ENCODE peak calls at places on chromosomes 4 and X, in seven cellular contexts. One of them, this sample, is unnamed.

GRCh38 chr4:185721190-185721948 is 90.6 kb downstream of the SORBS2 start:
- DNase-seq in A549: no peak
- DNase-seq in uterus: no peak
- DNase-seq in BE2C: no peak
- DNase-seq in right atrium auricular region: no peak
- DNase-seq in transverse colon: no peak
- DNase-seq in pancreas: no peak
- DNase-seq in this sample: peak

GRCh38 chr4:35151816-35152572 is 1092.3 kb downstream of the ARAP2 start:
- DNase-seq in pancreas: no peak
- DNase-seq in A549: peak
- DNase-seq in right atrium auricular region: no peak
- DNase-seq in uterus: no peak
- DNase-seq in BE2C: peak
- DNase-seq in transverse colon: no peak
- DNase-seq in this sample: no peak

GRCh38 chr4:185754961-185755360 is 57.0 kb downstream of the SORBS2 start:
- DNase-seq in transverse colon: no peak
- DNase-seq in uterus: no peak
- DNase-seq in right atrium auricular region: peak
- DNase-seq in A549: no peak
- DNase-seq in pancreas: no peak
- DNase-seq in BE2C: no peak
- DNase-seq in this sample: no peak

GRCh38 chr4:107987916-107988762 is 1.6 kb upstream of the HADH start:
- DNase-seq in BE2C: no peak
- DNase-seq in uterus: no peak
- DNase-seq in right atrium auricular region: no peak
- DNase-seq in A549: peak
- DNase-seq in pancreas: no peak
- DNase-seq in transverse colon: no peak
- DNase-seq in this sample: no peak

GRCh38 chrX:53269536-53270107 is 11.8 kb downstream of the IQSEC2 start:
- DNase-seq in BE2C: no peak
- DNase-seq in uterus: no peak
- DNase-seq in transverse colon: no peak
- DNase-seq in right atrium auricular region: no peak
- DNase-seq in pancreas: no peak
- DNase-seq in A549: no peak
- DNase-seq in this sample: no peak

GRCh38 chr4:71266090-71266794 is 72.6 kb upstream of the SLC4A4 start:
- DNase-seq in BE2C: no peak
- DNase-seq in right atrium auricular region: peak
- DNase-seq in pancreas: no peak
- DNase-seq in A549: no peak
- DNase-seq in transverse colon: no peak
- DNase-seq in uterus: no peak
- DNase-seq in this sample: peak

GRCh38 chr4:44583393-44583792 is 68.0 kb downstream of the YIPF7 start:
- DNase-seq in BE2C: no peak
- DNase-seq in transverse colon: no peak
- DNase-seq in uterus: no peak
- DNase-seq in A549: peak
- DNase-seq in right atrium auricular region: no peak
- DNase-seq in pancreas: no peak
- DNase-seq in this sample: no peak

GRCh38 chrX:19280636-19281035 is 63.1 kb upstream of the PDHA1 start:
- DNase-seq in A549: no peak
- DNase-seq in pancreas: no peak
- DNase-seq in right atrium auricular region: no peak
- DNase-seq in uterus: no peak
- DNase-seq in BE2C: no peak
- DNase-seq in transverse colon: no peak
- DNase-seq in this sample: no peak

GRCh38 chrX:96102997-96103396 is 581.6 kb upstream of the DIAPH2 start:
- DNase-seq in BE2C: no peak
- DNase-seq in A549: no peak
- DNase-seq in uterus: no peak
- DNase-seq in pancreas: no peak
- DNase-seq in right atrium auricular region: no peak
- DNase-seq in transverse colon: no peak
- DNase-seq in this sample: no peak

GRCh38 chr4:183173580-183174526 is 74.8 kb downstream of the WWC2 start:
- DNase-seq in transverse colon: no peak
- DNase-seq in pancreas: no peak
- DNase-seq in A549: no peak
- DNase-seq in BE2C: no peak
- DNase-seq in uterus: no peak
- DNase-seq in right atrium auricular region: no peak
- DNase-seq in this sample: peak

GRCh38 chrX:100654256-100654655 is 10.3 kb downstream of the SRPX2 start:
- DNase-seq in pancreas: no peak
- DNase-seq in A549: peak
- DNase-seq in transverse colon: no peak
- DNase-seq in BE2C: no peak
- DNase-seq in uterus: no peak
- DNase-seq in right atrium auricular region: no peak
- DNase-seq in this sample: peak

GRCh38 chr4:114599231-114600065 is 841 bp downstream of the UGT8 start:
- DNase-seq in A549: no peak
- DNase-seq in right atrium auricular region: no peak
- DNase-seq in BE2C: peak
- DNase-seq in transverse colon: peak
- DNase-seq in uterus: no peak
- DNase-seq in pancreas: peak
- DNase-seq in this sample: no peak

GRCh38 chr4:157217708-157218107 is 2.8 kb upstream of the GRIA2 start:
- DNase-seq in right atrium auricular region: no peak
- DNase-seq in A549: peak
- DNase-seq in transverse colon: no peak
- DNase-seq in uterus: no peak
- DNase-seq in pancreas: no peak
- DNase-seq in BE2C: no peak
- DNase-seq in this sample: peak

GRCh38 chr4:1524761-1525160 is 118.5 kb upstream of the NKX1-1 start:
- DNase-seq in uterus: no peak
- DNase-seq in transverse colon: no peak
- DNase-seq in A549: no peak
- DNase-seq in BE2C: no peak
- DNase-seq in pancreas: no peak
- DNase-seq in right atrium auricular region: no peak
- DNase-seq in this sample: no peak

GRCh38 chrX:131827935-131828334 is 195.2 kb upstream of the STK26 start:
- DNase-seq in transverse colon: no peak
- DNase-seq in A549: peak
- DNase-seq in right atrium auricular region: no peak
- DNase-seq in BE2C: peak
- DNase-seq in pancreas: no peak
- DNase-seq in uterus: no peak
- DNase-seq in this sample: no peak

GRCh38 chr4:79445371-79445781 is 37.3 kb upstream of the GK2 start:
- DNase-seq in right atrium auricular region: no peak
- DNase-seq in transverse colon: no peak
- DNase-seq in A549: no peak
- DNase-seq in uterus: no peak
- DNase-seq in BE2C: no peak
- DNase-seq in pancreas: no peak
- DNase-seq in this sample: no peak

GRCh38 chr4:79442422-79442821 is 34.4 kb upstream of the GK2 start:
- DNase-seq in transverse colon: no peak
- DNase-seq in right atrium auricular region: no peak
- DNase-seq in pancreas: no peak
- DNase-seq in uterus: no peak
- DNase-seq in BE2C: no peak
- DNase-seq in A549: no peak
- DNase-seq in this sample: peak

GRCh38 chr4:79446145-79446544 is 38.1 kb upstream of the GK2 start:
- DNase-seq in BE2C: no peak
- DNase-seq in uterus: no peak
- DNase-seq in A549: no peak
- DNase-seq in transverse colon: no peak
- DNase-seq in right atrium auricular region: no peak
- DNase-seq in pancreas: no peak
- DNase-seq in this sample: no peak
- TF ChIP-seq CTCF in BE2C: no peak
- TF ChIP-seq CTCF in uterus: no peak
- TF ChIP-seq CTCF in A549: no peak
- TF ChIP-seq CTCF in transverse colon: no peak
- TF ChIP-seq CTCF in right atrium auricular region: no peak
- TF ChIP-seq CTCF in pancreas: no peak
- TF ChIP-seq CTCF in this sample: no peak

GRCh38 chr4:155973639-155974475 is 20.2 kb upstream of the CTSO start:
- DNase-seq in uterus: no peak
- DNase-seq in transverse colon: no peak
- DNase-seq in BE2C: no peak
- DNase-seq in pancreas: no peak
- DNase-seq in A549: no peak
- DNase-seq in right atrium auricular region: no peak
- DNase-seq in this sample: peak

GRCh38 chr4:155972098-155972497 is 18.4 kb upstream of the CTSO start:
- DNase-seq in BE2C: no peak
- DNase-seq in right atrium auricular region: no peak
- DNase-seq in pancreas: no peak
- DNase-seq in transverse colon: no peak
- DNase-seq in uterus: no peak
- DNase-seq in A549: peak
- DNase-seq in this sample: peak

GRCh38 chr4:155974476-155974749 is 20.7 kb upstream of the CTSO start:
- DNase-seq in right atrium auricular region: no peak
- DNase-seq in uterus: no peak
- DNase-seq in pancreas: no peak
- DNase-seq in A549: no peak
- DNase-seq in BE2C: no peak
- DNase-seq in transverse colon: no peak
- DNase-seq in this sample: no peak

GRCh38 chr4:155978810-155979209 is 25.1 kb upstream of the CTSO start:
- DNase-seq in A549: no peak
- DNase-seq in uterus: no peak
- DNase-seq in transverse colon: no peak
- DNase-seq in BE2C: no peak
- DNase-seq in pancreas: no peak
- DNase-seq in right atrium auricular region: no peak
- DNase-seq in this sample: no peak

GRCh38 chr4:155974957-155975356 is 21.3 kb upstream of the CTSO start:
- DNase-seq in uterus: no peak
- DNase-seq in transverse colon: no peak
- DNase-seq in A549: no peak
- DNase-seq in right atrium auricular region: no peak
- DNase-seq in pancreas: no peak
- DNase-seq in BE2C: no peak
- DNase-seq in this sample: peak
- TF ChIP-seq CTCF in uterus: no peak
- TF ChIP-seq CTCF in transverse colon: no peak
- TF ChIP-seq CTCF in A549: no peak
- TF ChIP-seq CTCF in right atrium auricular region: no peak
- TF ChIP-seq CTCF in pancreas: no peak
- TF ChIP-seq CTCF in BE2C: no peak
- TF ChIP-seq CTCF in this sample: no peak

GRCh38 chr4:9880411-9881197 is 99.2 kb downstream of the DRD5 start:
- DNase-seq in transverse colon: no peak
- DNase-seq in uterus: no peak
- DNase-seq in pancreas: no peak
- DNase-seq in BE2C: no peak
- DNase-seq in right atrium auricular region: no peak
- DNase-seq in A549: no peak
- DNase-seq in this sample: no peak
- TF ChIP-seq CTCF in transverse colon: no peak
- TF ChIP-seq CTCF in uterus: no peak
- TF ChIP-seq CTCF in pancreas: no peak
- TF ChIP-seq CTCF in BE2C: no peak
- TF ChIP-seq CTCF in right atrium auricular region: no peak
- TF ChIP-seq CTCF in A549: no peak
- TF ChIP-seq CTCF in this sample: no peak

GRCh38 chr4:38757945-38758344 is 24.8 kb downstream of the TLR10 start:
- DNase-seq in pancreas: no peak
- DNase-seq in BE2C: no peak
- DNase-seq in uterus: no peak
- DNase-seq in right atrium auricular region: no peak
- DNase-seq in A549: peak
- DNase-seq in transverse colon: peak
- DNase-seq in this sample: no peak

GRCh38 chr4:38762560-38762959 is 20.2 kb downstream of the TLR10 start:
- DNase-seq in BE2C: no peak
- DNase-seq in uterus: no peak
- DNase-seq in transverse colon: no peak
- DNase-seq in right atrium auricular region: no peak
- DNase-seq in A549: no peak
- DNase-seq in pancreas: no peak
- DNase-seq in this sample: no peak

GRCh38 chr4:38760915-38761314 is 21.9 kb downstream of the TLR10 start:
- DNase-seq in A549: no peak
- DNase-seq in transverse colon: no peak
- DNase-seq in right atrium auricular region: no peak
- DNase-seq in pancreas: no peak
- DNase-seq in uterus: no peak
- DNase-seq in BE2C: no peak
- DNase-seq in this sample: no peak

GRCh38 chr4:38759077-38759789 is 23.6 kb downstream of the TLR10 start:
- DNase-seq in transverse colon: peak
- DNase-seq in BE2C: peak
- DNase-seq in right atrium auricular region: peak
- DNase-seq in uterus: peak
- DNase-seq in pancreas: peak
- DNase-seq in A549: peak
- DNase-seq in this sample: peak

GRCh38 chr4:38759790-38760122 is 23.0 kb downstream of the TLR10 start:
- DNase-seq in transverse colon: no peak
- DNase-seq in uterus: no peak
- DNase-seq in BE2C: no peak
- DNase-seq in pancreas: no peak
- DNase-seq in right atrium auricular region: no peak
- DNase-seq in A549: no peak
- DNase-seq in this sample: no peak
- TF ChIP-seq CTCF in transverse colon: no peak
- TF ChIP-seq CTCF in uterus: no peak
- TF ChIP-seq CTCF in BE2C: no peak
- TF ChIP-seq CTCF in pancreas: no peak
- TF ChIP-seq CTCF in right atrium auricular region: no peak
- TF ChIP-seq CTCF in A549: no peak
- TF ChIP-seq CTCF in this sample: no peak

GRCh38 chr4:7303561-7303960 is 111.2 kb downstream of the SORCS2 start:
- DNase-seq in transverse colon: no peak
- DNase-seq in uterus: no peak
- DNase-seq in A549: no peak
- DNase-seq in BE2C: no peak
- DNase-seq in pancreas: no peak
- DNase-seq in right atrium auricular region: no peak
- DNase-seq in this sample: no peak
- TF ChIP-seq CTCF in transverse colon: no peak
- TF ChIP-seq CTCF in uterus: no peak
- TF ChIP-seq CTCF in A549: no peak
- TF ChIP-seq CTCF in BE2C: no peak
- TF ChIP-seq CTCF in pancreas: no peak
- TF ChIP-seq CTCF in right atrium auricular region: no peak
- TF ChIP-seq CTCF in this sample: no peak

DNA sequence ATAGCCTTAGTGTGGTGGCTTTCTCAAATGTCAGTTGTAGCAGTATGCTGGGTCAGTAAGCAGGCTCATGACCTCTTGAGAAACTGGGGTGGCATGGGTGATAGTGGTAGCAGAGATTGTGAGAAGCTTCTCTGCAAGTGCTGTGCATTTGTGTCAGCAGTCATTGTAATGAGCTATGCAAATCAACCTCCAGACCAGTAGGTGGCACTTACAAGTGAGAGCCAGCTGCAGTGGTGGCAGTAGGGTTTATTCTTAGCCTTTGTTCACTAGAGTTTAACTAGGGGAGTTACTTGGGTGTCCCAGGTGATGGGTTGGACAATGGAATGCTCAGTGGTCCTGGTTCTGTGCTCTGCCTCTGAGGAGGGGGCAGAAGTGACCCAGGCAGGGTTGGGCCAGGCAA is 818.7 kb downstream of the PCDH7 start:
- DNase-seq in A549: no peak
- DNase-seq in transverse colon: no peak
- DNase-seq in BE2C: no peak
- DNase-seq in uterus: no peak
- DNase-seq in pancreas: no peak
- DNase-seq in right atrium auricular region: no peak
- DNase-seq in this sample: no peak
- TF ChIP-seq CTCF in A549: no peak
- TF ChIP-seq CTCF in transverse colon: no peak
- TF ChIP-seq CTCF in BE2C: peak
- TF ChIP-seq CTCF in uterus: no peak
- TF ChIP-seq CTCF in pancreas: no peak
- TF ChIP-seq CTCF in right atrium auricular region: no peak
- TF ChIP-seq CTCF in this sample: no peak

This sample was measured in AG10803.